ENCODE peak calls at places on chromosome 7, in eight cellular contexts. One of them, this sample, is unnamed.

GRCh38 chr7:28619256-28619655 is 206.9 kb downstream of the CREB5 start:
- DNase-seq in AG09309: no peak
- DNase-seq in CD8-positive, alpha-beta memory T cell: no peak
- DNase-seq in DMS79 treated with DMSO at 0.1 percent for 48 hours: no peak
- DNase-seq in H54: no peak
- DNase-seq in GM10248: no peak
- DNase-seq in GDM1: no peak
- DNase-seq in MM.1S: no peak
- DNase-seq in this sample: no peak

GRCh38 chr7:36119005-36119711 is 33.9 kb upstream of the EEPD1 start:
- DNase-seq in AG09309: peak
- DNase-seq in CD8-positive, alpha-beta memory T cell: no peak
- DNase-seq in DMS79 treated with DMSO at 0.1 percent for 48 hours: no peak
- DNase-seq in H54: peak
- DNase-seq in GM10248: no peak
- DNase-seq in GDM1: no peak
- DNase-seq in MM.1S: no peak
- DNase-seq in this sample: no peak

GRCh38 chr7:4069268-4070095 is 612.6 kb upstream of the FOXK1 start:
- DNase-seq in AG09309: no peak
- DNase-seq in CD8-positive, alpha-beta memory T cell: no peak
- DNase-seq in DMS79 treated with DMSO at 0.1 percent for 48 hours: no peak
- DNase-seq in H54: no peak
- DNase-seq in GM10248: no peak
- DNase-seq in GDM1: no peak
- DNase-seq in MM.1S: no peak
- DNase-seq in this sample: no peak

GRCh38 chr7:1290262-1291039 is 57.8 kb downstream of the UNCX start:
- DNase-seq in AG09309: peak
- DNase-seq in CD8-positive, alpha-beta memory T cell: peak
- DNase-seq in DMS79 treated with DMSO at 0.1 percent for 48 hours: peak
- DNase-seq in H54: no peak
- DNase-seq in GM10248: no peak
- DNase-seq in GDM1: no peak
- DNase-seq in MM.1S: no peak
- DNase-seq in this sample: peak

GRCh38 chr7:157943561-157943960 is 606.8 kb downstream of the DNAJB6 start:
- DNase-seq in AG09309: no peak
- DNase-seq in CD8-positive, alpha-beta memory T cell: no peak
- DNase-seq in DMS79 treated with DMSO at 0.1 percent for 48 hours: no peak
- DNase-seq in H54: no peak
- DNase-seq in GM10248: no peak
- DNase-seq in GDM1: no peak
- DNase-seq in MM.1S: no peak
- DNase-seq in this sample: no peak

GRCh38 chr7:32381024-32381601 is 109.1 kb downstream of the LSM5 start:
- DNase-seq in AG09309: no peak
- DNase-seq in CD8-positive, alpha-beta memory T cell: no peak
- DNase-seq in DMS79 treated with DMSO at 0.1 percent for 48 hours: no peak
- DNase-seq in H54: peak
- DNase-seq in GM10248: no peak
- DNase-seq in GDM1: no peak
- DNase-seq in MM.1S: no peak
- DNase-seq in this sample: no peak

GRCh38 chr7:44978511-44979366 is at the start of gene MYO1G:
- DNase-seq in AG09309: no peak
- DNase-seq in CD8-positive, alpha-beta memory T cell: peak
- DNase-seq in DMS79 treated with DMSO at 0.1 percent for 48 hours: no peak
- DNase-seq in H54: no peak
- DNase-seq in GM10248: peak
- DNase-seq in GDM1: peak
- DNase-seq in MM.1S: no peak
- DNase-seq in this sample: peak

GRCh38 chr7:104207731-104208420 is at the start of gene ORC5:
- DNase-seq in AG09309: no peak
- DNase-seq in CD8-positive, alpha-beta memory T cell: peak
- DNase-seq in DMS79 treated with DMSO at 0.1 percent for 48 hours: peak
- DNase-seq in H54: peak
- DNase-seq in GM10248: peak
- DNase-seq in GDM1: peak
- DNase-seq in MM.1S: peak
- DNase-seq in this sample: peak

GRCh38 chr7:44565097-44565794 is 8.5 kb downstream of the DDX56 start:
- DNase-seq in AG09309: no peak
- DNase-seq in CD8-positive, alpha-beta memory T cell: peak
- DNase-seq in DMS79 treated with DMSO at 0.1 percent for 48 hours: peak
- DNase-seq in H54: peak
- DNase-seq in GM10248: peak
- DNase-seq in GDM1: peak
- DNase-seq in MM.1S: peak
- DNase-seq in this sample: peak

GRCh38 chr7:322111-322671 is 32.2 kb downstream of the FOXL3 start:
- DNase-seq in AG09309: no peak
- DNase-seq in CD8-positive, alpha-beta memory T cell: peak
- DNase-seq in DMS79 treated with DMSO at 0.1 percent for 48 hours: peak
- DNase-seq in H54: peak
- DNase-seq in GM10248: peak
- DNase-seq in GDM1: peak
- DNase-seq in MM.1S: peak
- DNase-seq in this sample: peak

GRCh38 chr7:2321020-2321419 is 6.8 kb upstream of the SNX8 start:
- DNase-seq in AG09309: no peak
- DNase-seq in CD8-positive, alpha-beta memory T cell: no peak
- DNase-seq in DMS79 treated with DMSO at 0.1 percent for 48 hours: no peak
- DNase-seq in H54: no peak
- DNase-seq in GM10248: no peak
- DNase-seq in GDM1: no peak
- DNase-seq in MM.1S: no peak
- DNase-seq in this sample: no peak

GRCh38 chr7:45718464-45719330 is 144.5 kb downstream of the ADCY1 start:
- DNase-seq in AG09309: no peak
- DNase-seq in CD8-positive, alpha-beta memory T cell: no peak
- DNase-seq in DMS79 treated with DMSO at 0.1 percent for 48 hours: no peak
- DNase-seq in H54: no peak
- DNase-seq in GM10248: no peak
- DNase-seq in GDM1: no peak
- DNase-seq in MM.1S: no peak
- DNase-seq in this sample: no peak

GRCh38 chr7:98251251-98251843 is 685 bp downstream of the TECPR1 start:
- DNase-seq in AG09309: no peak
- DNase-seq in CD8-positive, alpha-beta memory T cell: peak
- DNase-seq in DMS79 treated with DMSO at 0.1 percent for 48 hours: peak
- DNase-seq in H54: peak
- DNase-seq in GM10248: peak
- DNase-seq in GDM1: no peak
- DNase-seq in MM.1S: peak
- DNase-seq in this sample: peak

GRCh38 chr7:112252691-112253090 is 46.2 kb downstream of the ZNF277 start:
- DNase-seq in AG09309: no peak
- DNase-seq in CD8-positive, alpha-beta memory T cell: no peak
- DNase-seq in DMS79 treated with DMSO at 0.1 percent for 48 hours: no peak
- DNase-seq in H54: no peak
- DNase-seq in GM10248: no peak
- DNase-seq in GDM1: no peak
- DNase-seq in MM.1S: no peak
- DNase-seq in this sample: no peak

GRCh38 chr7:89621925-89622641 is 532.2 kb upstream of the STEAP1 start:
- DNase-seq in AG09309: no peak
- DNase-seq in CD8-positive, alpha-beta memory T cell: no peak
- DNase-seq in DMS79 treated with DMSO at 0.1 percent for 48 hours: no peak
- DNase-seq in H54: no peak
- DNase-seq in GM10248: no peak
- DNase-seq in GDM1: no peak
- DNase-seq in MM.1S: no peak
- DNase-seq in this sample: no peak

GRCh38 chr7:102883098-102883860 is 29.5 kb upstream of the LRRC17 start:
- DNase-seq in AG09309: no peak
- DNase-seq in CD8-positive, alpha-beta memory T cell: no peak
- DNase-seq in DMS79 treated with DMSO at 0.1 percent for 48 hours: no peak
- DNase-seq in H54: no peak
- DNase-seq in GM10248: no peak
- DNase-seq in GDM1: no peak
- DNase-seq in MM.1S: no peak
- DNase-seq in this sample: no peak

GRCh38 chr7:78677391-78677790 is 776.1 kb downstream of the MAGI2 start:
- DNase-seq in AG09309: peak
- DNase-seq in CD8-positive, alpha-beta memory T cell: no peak
- DNase-seq in DMS79 treated with DMSO at 0.1 percent for 48 hours: no peak
- DNase-seq in H54: no peak
- DNase-seq in GM10248: no peak
- DNase-seq in GDM1: no peak
- DNase-seq in MM.1S: no peak
- DNase-seq in this sample: no peak

GRCh38 chr7:153567426-153567825 is 484.8 kb upstream of the DPP6 start:
- DNase-seq in AG09309: no peak
- DNase-seq in CD8-positive, alpha-beta memory T cell: no peak
- DNase-seq in DMS79 treated with DMSO at 0.1 percent for 48 hours: no peak
- DNase-seq in H54: no peak
- DNase-seq in GM10248: no peak
- DNase-seq in GDM1: no peak
- DNase-seq in MM.1S: no peak
- DNase-seq in this sample: no peak

GRCh38 chr7:1691601-1692499 is 21.8 kb downstream of the ELFN1 start:
- DNase-seq in AG09309: no peak
- DNase-seq in CD8-positive, alpha-beta memory T cell: no peak
- DNase-seq in DMS79 treated with DMSO at 0.1 percent for 48 hours: no peak
- DNase-seq in H54: no peak
- DNase-seq in GM10248: no peak
- DNase-seq in GDM1: no peak
- DNase-seq in MM.1S: no peak
- DNase-seq in this sample: no peak

GRCh38 chr7:150340024-150340749 is 1.2 kb downstream of the RARRES2 start:
- DNase-seq in AG09309: no peak
- DNase-seq in CD8-positive, alpha-beta memory T cell: no peak
- DNase-seq in DMS79 treated with DMSO at 0.1 percent for 48 hours: no peak
- DNase-seq in H54: no peak
- DNase-seq in GM10248: no peak
- DNase-seq in GDM1: no peak
- DNase-seq in MM.1S: no peak
- DNase-seq in this sample: no peak

GRCh38 chr7:139618482-139619366 is 95.2 kb downstream of the CLEC2L start:
- DNase-seq in AG09309: no peak
- DNase-seq in CD8-positive, alpha-beta memory T cell: no peak
- DNase-seq in DMS79 treated with DMSO at 0.1 percent for 48 hours: peak
- DNase-seq in H54: peak
- DNase-seq in GM10248: no peak
- DNase-seq in GDM1: no peak
- DNase-seq in MM.1S: peak
- DNase-seq in this sample: no peak

GRCh38 chr7:139360210-139360947 is 685 bp downstream of the LUC7L2 start:
- DNase-seq in AG09309: peak
- DNase-seq in CD8-positive, alpha-beta memory T cell: peak
- DNase-seq in DMS79 treated with DMSO at 0.1 percent for 48 hours: peak
- DNase-seq in H54: peak
- DNase-seq in GM10248: peak
- DNase-seq in GDM1: peak
- DNase-seq in MM.1S: peak
- DNase-seq in this sample: peak

GRCh38 chr7:130334274-130334673 is 10.3 kb upstream of the CPA5 start:
- DNase-seq in AG09309: no peak
- DNase-seq in CD8-positive, alpha-beta memory T cell: no peak
- DNase-seq in DMS79 treated with DMSO at 0.1 percent for 48 hours: no peak
- DNase-seq in H54: no peak
- DNase-seq in GM10248: no peak
- DNase-seq in GDM1: no peak
- DNase-seq in MM.1S: no peak
- DNase-seq in this sample: no peak

GRCh38 chr7:154195266-154195665 is 143.1 kb downstream of the DPP6 start:
- DNase-seq in AG09309: no peak
- DNase-seq in CD8-positive, alpha-beta memory T cell: no peak
- DNase-seq in DMS79 treated with DMSO at 0.1 percent for 48 hours: no peak
- DNase-seq in H54: no peak
- DNase-seq in GM10248: no peak
- DNase-seq in GDM1: no peak
- DNase-seq in MM.1S: no peak
- DNase-seq in this sample: no peak

GRCh38 chr7:151046603-151047573 is 1.4 kb upstream of the ASIC3 start:
- DNase-seq in AG09309: no peak
- DNase-seq in CD8-positive, alpha-beta memory T cell: no peak
- DNase-seq in DMS79 treated with DMSO at 0.1 percent for 48 hours: peak
- DNase-seq in H54: peak
- DNase-seq in GM10248: no peak
- DNase-seq in GDM1: no peak
- DNase-seq in MM.1S: no peak
- DNase-seq in this sample: no peak

GRCh38 chr7:26538683-26539082 is 247.0 kb downstream of the SNX10 start:
- DNase-seq in AG09309: no peak
- DNase-seq in CD8-positive, alpha-beta memory T cell: no peak
- DNase-seq in DMS79 treated with DMSO at 0.1 percent for 48 hours: no peak
- DNase-seq in H54: no peak
- DNase-seq in GM10248: no peak
- DNase-seq in GDM1: peak
- DNase-seq in MM.1S: no peak
- DNase-seq in this sample: no peak

This sample was measured in effector memory CD8-positive, alpha-beta T cell.